ENCODE peak calls at places on chromosomes 2 and 18, in four cellular contexts. One of them, this sample, is unnamed.

GRCh38 chr18:39198376-39198775 is 1632.8 kb upstream of the CELF4 start:
- DNase-seq in astrocyte of the cerebellum: peak
- DNase-seq in AG04450: no peak
- DNase-seq in epithelial cell of proximal tubule: peak
- DNase-seq in this sample: no peak

GRCh38 chr18:8386981-8387380 is 222.3 kb upstream of the RAB12 start:
- DNase-seq in AG04450: no peak
- DNase-seq in astrocyte of the cerebellum: no peak
- DNase-seq in epithelial cell of proximal tubule: no peak
- DNase-seq in this sample: no peak

GRCh38 chr2:95056461-95057459 is 31.3 kb downstream of the MAL start:
- DNase-seq in AG04450: no peak
- DNase-seq in astrocyte of the cerebellum: no peak
- DNase-seq in epithelial cell of proximal tubule: peak
- DNase-seq in this sample: no peak

GRCh38 chr2:164479460-164479859 is 141.8 kb downstream of the GRB14 start:
- DNase-seq in epithelial cell of proximal tubule: peak
- DNase-seq in AG04450: no peak
- DNase-seq in astrocyte of the cerebellum: peak
- DNase-seq in this sample: no peak

GRCh38 chr2:216589779-216590178 is 43.4 kb upstream of the IGFBP2 start:
- DNase-seq in epithelial cell of proximal tubule: no peak
- DNase-seq in astrocyte of the cerebellum: no peak
- DNase-seq in AG04450: no peak
- DNase-seq in this sample: no peak

GRCh38 chr2:211351998-211352397 is 795.6 kb downstream of the CPS1 start:
- DNase-seq in astrocyte of the cerebellum: no peak
- DNase-seq in epithelial cell of proximal tubule: no peak
- DNase-seq in AG04450: no peak
- DNase-seq in this sample: no peak

GRCh38 chr2:45119038-45119437 is 109.8 kb upstream of the SIX2 start:
- DNase-seq in epithelial cell of proximal tubule: peak
- DNase-seq in AG04450: peak
- DNase-seq in astrocyte of the cerebellum: peak
- DNase-seq in this sample: no peak

GRCh38 chr2:97871096-97871780 is 124.5 kb downstream of the TMEM131 start:
- DNase-seq in AG04450: peak
- DNase-seq in epithelial cell of proximal tubule: no peak
- DNase-seq in astrocyte of the cerebellum: peak
- DNase-seq in this sample: no peak

GRCh38 chr2:135913726-135914365 is 37.6 kb upstream of the MCM6 start:
- DNase-seq in epithelial cell of proximal tubule: peak
- DNase-seq in AG04450: no peak
- DNase-seq in astrocyte of the cerebellum: peak
- DNase-seq in this sample: no peak

GRCh38 chr18:58896734-58897508 is 32.2 kb downstream of the ZNF532 start:
- DNase-seq in AG04450: no peak
- DNase-seq in astrocyte of the cerebellum: no peak
- DNase-seq in epithelial cell of proximal tubule: no peak
- DNase-seq in this sample: no peak
- TF ChIP-seq CTCF in AG04450: no peak
- TF ChIP-seq CTCF in astrocyte of the cerebellum: no peak
- TF ChIP-seq CTCF in epithelial cell of proximal tubule: no peak
- TF ChIP-seq CTCF in this sample: no peak

GRCh38 chr2:120344214-120344990 is 1.5 kb upstream of the INHBB start:
- DNase-seq in AG04450: no peak
- DNase-seq in epithelial cell of proximal tubule: no peak
- DNase-seq in astrocyte of the cerebellum: no peak
- DNase-seq in this sample: no peak
- H3K4me3 ChIP-seq in AG04450: peak
- H3K4me3 ChIP-seq in epithelial cell of proximal tubule: no peak
- H3K4me3 ChIP-seq in astrocyte of the cerebellum: peak
- H3K4me3 ChIP-seq in this sample: peak

DNA sequence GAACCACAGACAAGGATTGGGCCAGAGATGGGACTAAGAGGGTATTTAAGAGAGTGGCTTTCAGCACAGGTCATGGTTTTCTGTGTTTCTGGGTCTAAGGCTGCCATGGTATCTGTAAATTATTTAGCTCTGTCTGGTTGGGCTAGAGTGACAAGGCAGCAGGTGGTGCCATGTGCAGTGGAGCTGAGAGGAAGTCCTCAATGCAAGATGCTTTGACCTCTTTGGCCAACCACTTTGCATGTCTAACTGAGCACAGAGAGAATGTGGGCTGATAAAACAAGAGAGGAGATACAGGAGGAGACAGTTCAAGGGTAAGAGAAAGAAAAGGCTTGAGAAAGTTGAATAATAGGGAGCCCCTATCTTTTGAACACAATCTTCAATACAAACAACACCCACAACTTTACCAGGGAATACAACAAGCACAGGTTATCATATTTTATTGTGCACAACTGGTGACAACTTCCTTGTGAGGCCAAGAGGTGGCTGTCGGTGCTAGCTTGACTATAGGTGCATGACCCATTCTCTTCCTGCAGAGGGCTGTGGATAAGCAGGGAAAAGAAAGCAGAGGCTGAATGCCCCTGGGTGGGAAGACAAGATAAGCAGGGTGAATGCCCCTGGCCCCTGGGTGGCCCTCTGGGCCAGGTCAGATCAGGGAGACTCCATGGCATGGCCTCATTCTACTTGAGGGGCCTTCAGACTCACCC is 12.3 kb downstream of the FLACC1 start:
- DNase-seq in epithelial cell of proximal tubule: no peak
- DNase-seq in AG04450: no peak
- DNase-seq in astrocyte of the cerebellum: no peak
- DNase-seq in this sample: no peak
- TF ChIP-seq CTCF in epithelial cell of proximal tubule: peak
- TF ChIP-seq CTCF in AG04450: no peak
- TF ChIP-seq CTCF in astrocyte of the cerebellum: no peak
- TF ChIP-seq CTCF in this sample: no peak

GRCh38 chr2:237500681-237501424 is 13.8 kb downstream of the MLPH start:
- DNase-seq in astrocyte of the cerebellum: peak
- DNase-seq in epithelial cell of proximal tubule: peak
- DNase-seq in AG04450: peak
- DNase-seq in this sample: peak
- H3K4me3 ChIP-seq in astrocyte of the cerebellum: no peak
- H3K4me3 ChIP-seq in epithelial cell of proximal tubule: no peak
- H3K4me3 ChIP-seq in AG04450: peak
- H3K4me3 ChIP-seq in this sample: no peak

DNA sequence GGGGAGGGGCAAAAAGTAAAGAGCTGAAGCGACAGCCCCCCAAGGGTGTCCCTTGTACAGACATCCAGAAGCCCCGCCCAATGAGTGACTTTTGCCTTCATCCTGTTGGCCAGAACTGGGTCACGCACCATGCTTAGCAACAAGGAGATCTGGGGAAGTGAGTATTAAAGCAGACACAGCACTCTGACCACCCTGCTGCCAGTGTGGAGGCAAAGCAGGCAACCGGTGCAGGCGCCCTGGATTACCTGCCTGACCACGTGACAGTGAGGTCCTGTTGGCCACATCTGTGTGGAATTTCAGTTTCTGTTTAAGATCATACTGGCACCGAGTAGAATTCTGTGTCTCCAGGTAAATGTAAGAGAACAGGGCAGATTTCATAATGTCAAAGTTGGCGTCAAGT is 21.6 kb upstream of the BIN1 start:
- DNase-seq in epithelial cell of proximal tubule: no peak
- DNase-seq in AG04450: no peak
- DNase-seq in astrocyte of the cerebellum: no peak
- DNase-seq in this sample: no peak
- TF ChIP-seq CTCF in epithelial cell of proximal tubule: peak
- TF ChIP-seq CTCF in AG04450: no peak
- TF ChIP-seq CTCF in astrocyte of the cerebellum: no peak
- TF ChIP-seq CTCF in this sample: no peak

GRCh38 chr18:48942554-48943261 is 8.1 kb downstream of the SMAD7 start:
- DNase-seq in astrocyte of the cerebellum: peak
- DNase-seq in epithelial cell of proximal tubule: peak
- DNase-seq in AG04450: no peak
- DNase-seq in this sample: peak

GRCh38 chr18:48941672-48942071 is 9.1 kb downstream of the SMAD7 start:
- DNase-seq in astrocyte of the cerebellum: no peak
- DNase-seq in AG04450: no peak
- DNase-seq in epithelial cell of proximal tubule: no peak
- DNase-seq in this sample: no peak

GRCh38 chr18:48940854-48941531 is 9.8 kb downstream of the SMAD7 start:
- DNase-seq in astrocyte of the cerebellum: no peak
- DNase-seq in AG04450: no peak
- DNase-seq in epithelial cell of proximal tubule: no peak
- DNase-seq in this sample: no peak

GRCh38 chr18:48943333-48943732 is 7.4 kb downstream of the SMAD7 start:
- DNase-seq in epithelial cell of proximal tubule: no peak
- DNase-seq in AG04450: no peak
- DNase-seq in astrocyte of the cerebellum: no peak
- DNase-seq in this sample: no peak

DNA sequence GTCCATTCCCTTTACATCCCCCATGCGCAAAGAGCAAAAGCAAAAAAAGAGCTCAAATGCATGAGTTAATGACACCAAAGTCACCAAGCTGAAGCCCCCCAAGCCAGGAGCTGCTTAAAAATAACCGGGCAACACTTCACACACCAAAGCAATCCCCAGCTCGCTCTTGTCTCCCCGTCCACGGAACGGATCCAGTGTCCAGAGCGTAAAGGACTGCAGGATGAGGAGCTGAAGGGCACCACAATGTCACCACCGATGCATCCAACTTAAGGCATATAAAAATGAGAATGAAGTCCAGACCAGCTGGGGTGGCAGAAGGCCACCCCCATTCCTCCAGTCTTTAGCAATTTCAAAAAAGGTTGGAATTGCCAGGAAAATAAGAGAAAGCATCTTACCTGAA is 8.7 kb downstream of the SMAD7 start:
- DNase-seq in AG04450: no peak
- DNase-seq in astrocyte of the cerebellum: no peak
- DNase-seq in epithelial cell of proximal tubule: no peak
- DNase-seq in this sample: no peak
- H3K4me3 ChIP-seq in AG04450: no peak
- H3K4me3 ChIP-seq in astrocyte of the cerebellum: no peak
- H3K4me3 ChIP-seq in epithelial cell of proximal tubule: peak
- H3K4me3 ChIP-seq in this sample: no peak

DNA sequence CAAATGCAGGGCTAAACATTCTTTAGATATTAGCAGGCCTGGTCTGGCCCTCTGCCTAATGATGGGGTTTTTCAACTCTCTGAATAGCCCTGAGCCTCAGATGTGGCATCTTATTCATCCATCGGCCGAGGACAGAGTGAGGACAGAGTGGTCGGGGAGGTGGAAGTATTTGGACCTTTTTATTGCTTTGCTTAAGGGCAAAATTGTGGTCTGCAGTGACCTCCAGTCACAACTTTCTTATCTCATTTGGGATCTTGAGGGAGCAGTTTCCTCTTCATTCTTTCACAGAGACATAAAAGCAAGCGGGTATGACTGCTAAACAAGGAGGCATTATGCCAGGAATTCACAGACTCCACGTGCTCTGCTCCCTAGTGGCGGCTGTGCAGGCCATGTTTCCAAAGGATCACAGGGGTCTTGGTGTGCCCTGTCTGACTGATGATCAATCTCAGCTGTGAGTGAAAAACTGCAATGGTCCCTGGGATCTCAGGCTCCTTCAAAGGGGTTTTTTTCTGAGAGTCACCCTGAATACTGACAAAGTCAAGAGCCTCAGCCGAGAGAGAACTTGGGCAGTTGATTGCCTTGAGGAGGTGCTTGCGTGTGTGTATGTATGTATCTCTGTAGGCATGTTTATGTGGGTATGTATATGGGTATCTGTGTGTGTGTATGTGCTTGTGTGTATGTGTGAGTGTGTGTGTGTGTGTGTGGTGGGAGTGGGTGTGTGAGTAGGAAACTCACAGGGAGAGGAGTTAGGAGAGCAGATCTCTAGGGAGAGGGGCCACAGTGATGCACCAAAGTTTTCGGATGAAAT is 47.6 kb downstream of the RAPGEF4 start:
- DNase-seq in epithelial cell of proximal tubule: peak
- DNase-seq in astrocyte of the cerebellum: peak
- DNase-seq in AG04450: peak
- DNase-seq in this sample: peak
- TF ChIP-seq CTCF in epithelial cell of proximal tubule: peak
- TF ChIP-seq CTCF in astrocyte of the cerebellum: peak
- TF ChIP-seq CTCF in AG04450: peak
- TF ChIP-seq CTCF in this sample: peak

This sample was measured in AG04449.